ENCODE peak calls at places on chromosomes 4 and X, in five cellular contexts. A, T, L, V and R are unnamed samples.
A peak's percentile ranks its signal among the peaks of the same experiment; 100 is the strongest.

GRCh38 chr4:8289151-8289750 is 19.7 kb downstream of the HTRA3 start:
- DNase-seq in V (peak; percentile 82), A (no peak), L (peak; percentile 48), T (no peak), R (no peak)

GRCh38 chrX:133435544-133436124 is 20.3 kb upstream of the GPC4 start:
- DNase-seq in V (no peak), L (no peak), T (no peak), A (no peak), R (no peak)

GRCh38 chrX:12895856-12896255 is 10.6 kb upstream of the TLR8 start:
- DNase-seq in L (no peak), V (no peak), A (no peak), T (peak; percentile 6), R (no peak)

GRCh38 chr4:168877779-168878491 is 132.1 kb downstream of the CBR4 start:
- DNase-seq in L (peak; percentile 86), T (no peak), A (peak; percentile 27), V (peak; percentile 90), R (peak; percentile 36)

GRCh38 chr4:76736434-76736833 is 161.5 kb downstream of the SOWAHB start:
- DNase-seq in T (peak; percentile 52), A (no peak), V (no peak), L (no peak), R (no peak)

GRCh38 chr4:168755643-168756482 is 254.2 kb downstream of the CBR4 start:
- DNase-seq in V (no peak), A (no peak), T (peak; percentile 36), L (no peak), R (no peak)

GRCh38 chr4:72302981-72303704 is 265.9 kb downstream of the ADAMTS3 start:
- DNase-seq in T (peak; percentile 67), A (peak; percentile 36), V (no peak), L (no peak), R (peak; percentile 48)

GRCh38 chr4:153257151-153257620 is 52.9 kb downstream of the TRIM2 start:
- DNase-seq in A (no peak), V (no peak), T (peak; percentile 80), L (no peak), R (no peak)

GRCh38 chr4:48241731-48242130 is 27.9 kb downstream of the TEC start:
- DNase-seq in A (no peak), T (no peak), V (no peak), L (no peak), R (no peak)

GRCh38 chr4:26936284-26937065 is 75.8 kb downstream of the STIM2 start:
- DNase-seq in A (no peak), L (peak; percentile 38), T (peak; percentile 20), V (no peak), R (peak; percentile 4)

GRCh38 chr4:140078366-140078765 is 75.6 kb downstream of the MAML3 start:
- DNase-seq in A (no peak), T (peak; percentile 60), L (no peak), V (no peak), R (no peak)

GRCh38 chrX:13092455-13092941 is 48.1 kb upstream of the FAM9C start:
- DNase-seq in T (no peak), V (peak; percentile 87), A (peak; percentile 65), L (peak; percentile 74), R (peak; percentile 48)

GRCh38 chr4:99614491-99614890 is 39.9 kb downstream of the MTTP start:
- DNase-seq in A (no peak), L (no peak), T (no peak), V (no peak), R (no peak)

GRCh38 chrX:19177710-19178109 is 55.4 kb upstream of the ADGRG2 start:
- DNase-seq in V (no peak), L (no peak), T (no peak), A (no peak), R (no peak)

GRCh38 chrX:118627084-118627758 is 100.2 kb upstream of the IL13RA1 start:
- DNase-seq in T (peak; percentile 22), A (no peak), L (no peak), V (no peak), R (peak; percentile 2)

GRCh38 chrX:131821945-131822622 is 201.0 kb upstream of the STK26 start:
- DNase-seq in V (peak; percentile 92), L (no peak), T (no peak), A (peak; percentile 87), R (no peak)

GRCh38 chrX:40403757-40404156 is 177.0 kb upstream of the ATP6AP2 start:
- DNase-seq in A (no peak), T (no peak), V (no peak), L (no peak), R (no peak)

GRCh38 chr4:98873059-98873458 is 55.9 kb downstream of the EIF4E start:
- DNase-seq in V (no peak), A (no peak), L (no peak), T (peak; percentile 76), R (no peak)

GRCh38 chrX:105618393-105619101 is 203.8 kb upstream of the NRK start:
- DNase-seq in A (no peak), L (no peak), V (no peak), T (no peak), R (no peak)

GRCh38 chrX:111719426-111720210 is 38.6 kb downstream of the ALG13 start:
- DNase-seq in L (no peak), V (no peak), A (no peak), T (peak; percentile 17), R (no peak)

GRCh38 chr4:78288327-78288726 is 231.2 kb downstream of the FRAS1 start:
- DNase-seq in V (no peak), A (no peak), L (no peak), T (peak; percentile 52), R (no peak)

GRCh38 chrX:110034036-110034435 is 31.1 kb downstream of the TMEM164 start:
- DNase-seq in A (no peak), T (no peak), L (no peak), V (no peak), R (no peak)

GRCh38 chrX:110037181-110037580 is 34.3 kb downstream of the TMEM164 start:
- DNase-seq in T (no peak), L (no peak), V (no peak), A (no peak), R (no peak)

GRCh38 chrX:110036162-110037033 is 33.5 kb downstream of the TMEM164 start:
- DNase-seq in A (no peak), T (no peak), V (no peak), L (no peak), R (no peak)

DNA sequence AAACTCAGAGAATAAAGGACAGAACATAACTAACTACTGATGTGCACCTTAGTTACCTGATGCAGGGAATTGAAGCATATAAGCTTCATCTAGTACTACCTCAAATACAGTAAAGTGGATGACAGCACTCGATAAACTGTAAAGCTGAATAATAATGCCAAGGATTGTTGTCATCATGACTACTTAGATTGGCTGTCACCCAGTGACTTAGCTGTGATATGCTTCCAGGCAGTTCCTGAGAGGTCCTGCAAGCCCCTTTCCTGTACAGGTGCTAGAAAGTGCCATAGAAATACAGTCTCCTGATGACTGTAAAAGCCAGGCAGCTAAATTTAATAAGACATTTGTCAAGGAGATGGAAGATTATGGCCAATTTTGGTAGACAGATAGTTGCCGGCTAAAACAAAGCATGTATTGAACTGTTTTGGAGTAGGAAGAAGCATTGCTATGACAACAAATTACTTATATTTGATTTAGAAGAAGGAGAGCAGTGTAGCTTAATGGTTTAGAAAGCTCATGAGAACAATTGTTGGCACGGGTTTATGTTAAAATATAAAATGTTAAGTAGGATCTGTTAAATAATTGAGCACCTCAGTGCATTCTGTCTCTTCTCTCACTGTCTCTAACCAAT is 29.7 kb downstream of the TMEM164 start:
- DNase-seq in A (no peak), V (no peak), L (no peak), T (no peak), R (no peak)
- TF ChIP-seq CTCF in A (no peak), V (no peak), L (no peak), T (no peak), R (no peak)

DNA sequence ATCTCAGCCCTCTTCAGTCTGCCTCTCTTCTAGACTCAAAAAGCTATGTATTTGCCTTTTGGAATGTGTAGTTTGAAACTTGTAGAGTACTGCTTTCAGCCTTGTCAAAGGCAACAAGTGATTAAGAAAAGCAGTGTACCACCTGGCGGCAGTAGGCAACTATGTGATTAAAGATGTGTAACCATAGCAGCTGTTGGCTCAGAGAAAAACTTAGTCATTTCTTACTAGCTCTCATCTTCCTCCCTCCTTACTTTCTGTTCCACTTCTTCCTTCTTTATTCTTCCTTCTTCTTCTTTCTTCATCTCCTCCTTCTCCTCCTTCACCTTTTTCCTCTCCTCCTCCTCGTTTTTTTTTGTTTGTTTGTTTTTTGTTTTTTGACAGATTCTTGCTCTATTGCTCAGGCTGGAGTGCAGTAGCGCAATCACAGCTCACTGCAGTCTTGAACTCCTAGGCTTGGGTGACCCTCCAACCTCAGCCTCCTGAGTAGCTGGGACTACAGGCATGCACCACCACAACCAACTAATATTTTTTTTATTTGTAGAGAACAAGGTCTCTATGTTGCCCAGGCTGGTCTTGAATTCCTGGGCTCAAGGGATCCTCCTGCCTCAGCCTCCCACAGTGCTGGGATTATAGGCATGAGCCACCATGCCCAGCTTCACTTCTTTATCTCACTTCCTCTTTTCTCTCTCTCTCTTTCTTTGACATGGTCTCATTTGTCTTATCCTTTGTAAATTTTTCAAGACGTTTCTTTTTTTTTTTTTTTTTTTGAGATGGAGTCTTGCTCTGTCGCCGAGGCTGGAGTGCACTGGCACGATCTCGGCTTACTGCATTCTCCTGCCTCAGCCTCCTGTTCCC is 32.6 kb downstream of the ABHD18 start:
- DNase-seq in A (no peak), T (peak; percentile 36), V (no peak), L (no peak), R (no peak)
- TF ChIP-seq CTCF in A (no peak), T (no peak), V (no peak), L (peak; percentile 17), R (no peak)

DNA sequence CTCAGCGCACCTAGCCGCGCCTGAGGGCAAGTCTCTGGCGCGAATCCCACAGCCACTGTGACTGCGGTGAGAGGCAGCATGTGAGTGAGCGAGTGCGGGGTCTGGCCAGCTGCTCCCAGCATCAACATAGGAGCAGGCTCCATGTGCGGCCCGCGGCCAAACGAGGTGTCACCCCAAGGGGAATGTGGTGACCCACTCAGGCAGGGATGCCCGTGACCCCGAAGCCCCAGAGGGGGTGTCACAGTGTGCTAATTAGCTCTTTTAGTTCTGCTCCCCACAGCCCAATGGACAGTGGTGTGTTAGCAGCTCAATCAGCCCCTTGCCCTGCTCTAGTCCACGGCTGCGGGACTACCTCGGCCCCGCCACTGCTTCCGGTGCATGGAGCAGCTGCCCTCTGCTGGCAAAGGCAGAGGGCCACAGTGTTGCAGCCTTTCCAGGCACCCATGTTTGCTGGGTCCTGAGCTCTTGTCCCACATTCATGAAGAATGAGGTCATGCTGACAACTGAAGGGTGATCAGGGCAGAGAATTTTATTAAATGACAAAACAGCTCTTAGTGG is 61.4 kb downstream of the AGA start:
- DNase-seq in T (no peak), A (no peak), V (no peak), L (no peak), R (no peak)
- TF ChIP-seq CTCF in T (peak; percentile 21), A (no peak), V (no peak), L (no peak), R (no peak)

DNA sequence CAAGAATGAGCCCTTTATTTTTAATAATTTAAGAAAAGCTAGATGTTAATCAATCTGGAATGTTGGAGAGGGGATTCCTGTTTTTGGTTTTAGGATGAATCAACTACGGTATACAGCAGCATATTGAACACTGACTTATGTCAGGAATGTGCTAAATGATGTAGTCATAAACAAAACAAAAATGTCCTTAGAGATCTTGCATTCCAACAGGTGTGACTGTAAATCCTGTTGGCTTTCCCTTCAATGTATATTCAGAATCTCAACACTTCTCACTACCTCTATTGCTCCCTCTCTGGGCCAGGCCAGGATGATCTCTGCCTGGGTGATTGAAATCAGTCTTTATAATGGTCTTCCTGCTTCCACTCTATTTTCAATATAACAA is 37.8 kb upstream of the BDH2 start:
- DNase-seq in V (no peak), T (peak; percentile 24), A (no peak), L (no peak), R (no peak)
- TF ChIP-seq CTCF in V (no peak), T (peak; percentile 13), A (no peak), L (no peak), R (no peak)